ENCODE peak calls at places on chromosomes 1 and 21, in seven cellular contexts. S is GM23338, N is ovary, I is NCI-H446, B is NCI-H2081 treated with DMSO at 0.1 percent for 48 hours, A is NCI-H510A, P is HS-5. Y is an unnamed sample.

GRCh38 chr1:187313115-187313514 is 484.4 kb downstream of the PLA2G4A start:
- DNase-seq in S (no peak), N (no peak), I (no peak), B (no peak), A (no peak), P (no peak), Y (no peak)

GRCh38 chr1:159214149-159214760 is 9.6 kb downstream of the ACKR1 start:
- DNase-seq in S (peak; percentile 75), N (no peak), I (peak; percentile 12), B (no peak), A (no peak), P (no peak), Y (no peak)

GRCh38 chr1:27423701-27424100 is 31.3 kb downstream of the GPR3 start:
- DNase-seq in S (no peak), N (no peak), I (no peak), B (no peak), A (no peak), P (no peak), Y (no peak)

GRCh38 chr1:226558293-226558692 is 9.7 kb downstream of the STUM start:
- DNase-seq in S (no peak), N (no peak), I (no peak), B (no peak), A (no peak), P (no peak), Y (no peak)

GRCh38 chr1:56494306-56494705 is 85.1 kb downstream of the PLPP3 start:
- DNase-seq in S (no peak), N (no peak), I (no peak), B (no peak), A (no peak), P (no peak), Y (no peak)

GRCh38 chr1:115933625-115934024 is 42.7 kb upstream of the SLC22A15 start:
- DNase-seq in S (no peak), N (no peak), I (no peak), B (no peak), A (no peak), P (no peak), Y (no peak)

GRCh38 chr21:21971384-21971783 is 973.2 kb downstream of the NCAM2 start:
- DNase-seq in S (no peak), N (no peak), I (peak; percentile 7), B (peak; percentile 49), A (no peak), P (no peak), Y (no peak)

GRCh38 chr1:231107600-231108326 is 54.1 kb upstream of the TRIM67 start:
- DNase-seq in S (peak; percentile 25), N (no peak), I (no peak), B (no peak), A (no peak), P (no peak), Y (no peak)

GRCh38 chr21:46084041-46084561 is 13.8 kb upstream of the COL6A2 start:
- DNase-seq in S (no peak), N (peak; percentile 18), I (no peak), B (no peak), A (no peak), P (no peak), Y (no peak)

GRCh38 chr21:45149021-45149420 is 74.6 kb downstream of the ADARB1 start:
- DNase-seq in S (no peak), N (no peak), I (no peak), B (no peak), A (no peak), P (no peak), Y (no peak)

GRCh38 chr1:90340604-90341003 is 345.7 kb downstream of the ZNF326 start:
- DNase-seq in S (no peak), N (no peak), I (no peak), B (no peak), A (peak; percentile 68), P (no peak), Y (no peak)

GRCh38 chr21:42513151-42513984 is at the start of gene SLC37A1:
- DNase-seq in S (peak; percentile 73), N (peak; percentile 32), I (no peak), B (no peak), A (no peak), P (no peak), Y (no peak)

GRCh38 chr1:172398193-172398592 is 22.3 kb upstream of the C1orf105 start:
- DNase-seq in S (no peak), N (no peak), I (no peak), B (no peak), A (no peak), P (no peak), Y (no peak)

GRCh38 chr1:57674803-57675202 is 250.9 kb upstream of the DAB1 start:
- DNase-seq in S (no peak), N (no peak), I (no peak), B (no peak), A (no peak), P (no peak), Y (no peak)

GRCh38 chr21:41396452-41397107 is 29.5 kb upstream of the MX1 start:
- DNase-seq in S (peak; percentile 18), N (no peak), I (no peak), B (no peak), A (no peak), P (no peak), Y (no peak)

GRCh38 chr1:37158113-37158749 is 123.9 kb upstream of the GRIK3 start:
- DNase-seq in S (no peak), N (no peak), I (no peak), B (no peak), A (no peak), P (no peak), Y (no peak)

Y was measured in thoracic aorta.